ENCODE peak calls at places on chromosomes 2 and 18, in four cellular contexts. L is substantia nigra; C is activated CD8-positive, alpha-beta memory T cell treated with anti-CD3 and anti-CD28 coated beads, Interleukin-2, amount 50 U/mL, for 48 hours; H is iPS DF 19.7. Y is an unnamed sample.

GRCh38 chr2:55718165-55719008 is 24.7 kb upstream of the PNPT1 start:
- DNase-seq in H (no peak), C (peak; percentile 56), L (no peak), Y (no peak)

GRCh38 chr2:171383141-171383540 is 50.6 kb downstream of the METTL8 start:
- DNase-seq in L (no peak), H (no peak), C (no peak), Y (no peak)

GRCh38 chr2:96498023-96498431 is 7.1 kb downstream of the NEURL3 start:
- DNase-seq in L (no peak), H (no peak), C (no peak), Y (no peak)

GRCh38 chr2:239934571-239935171 is 90.5 kb downstream of the NDUFA10 start:
- DNase-seq in L (peak; percentile 42), C (peak; percentile 80), H (no peak), Y (peak; percentile 7)

GRCh38 chr2:73640537-73640936 is 1.7 kb downstream of the NAT8 start:
- DNase-seq in H (no peak), L (no peak), C (no peak), Y (no peak)

GRCh38 chr2:174004900-174005605 is 39.9 kb upstream of the SP3 start:
- DNase-seq in C (peak; percentile 59), L (no peak), H (no peak), Y (no peak)

GRCh38 chr18:26418225-26418624 is 130.1 kb downstream of the KCTD1 start:
- DNase-seq in C (no peak), L (no peak), H (no peak), Y (no peak)

GRCh38 chr2:220569380-220569779 is 942.0 kb downstream of the SLC4A3 start:
- DNase-seq in H (no peak), C (no peak), L (no peak), Y (peak; percentile 94)

GRCh38 chr2:206853880-206854279 is 85.4 kb upstream of the CPO start:
- DNase-seq in L (no peak), H (no peak), C (no peak), Y (no peak)

GRCh38 chr18:56637897-56638231 is 528 bp downstream of the TXNL1 start:
- DNase-seq in C (no peak), H (no peak), L (no peak), Y (no peak)

GRCh38 chr2:23387221-23387550 is 2.2 kb downstream of the KLHL29 start:
- DNase-seq in C (no peak), H (no peak), L (no peak), Y (no peak)

GRCh38 chr2:216235896-216236295 is 126.7 kb downstream of the XRCC5 start:
- DNase-seq in C (no peak), H (no peak), L (no peak), Y (no peak)

GRCh38 chr18:49697757-49698595 is 115.4 kb downstream of the ACAA2 start:
- DNase-seq in L (no peak), H (no peak), C (no peak), Y (no peak)

GRCh38 chr2:96495983-96496382 is 9.2 kb downstream of the NEURL3 start:
- DNase-seq in H (no peak), L (no peak), C (no peak), Y (no peak)

GRCh38 chr2:120594856-120595685 is 140.6 kb upstream of the GLI2 start:
- DNase-seq in H (no peak), C (no peak), L (no peak), Y (no peak)

GRCh38 chr2:59389240-59389639 is 1148.1 kb upstream of the FANCL start:
- DNase-seq in C (no peak), L (no peak), H (no peak), Y (peak; percentile 0)

GRCh38 chr18:35267161-35267651 is 22.8 kb downstream of the ZSCAN30 start:
- DNase-seq in H (no peak), C (peak; percentile 84), L (peak; percentile 54), Y (peak; percentile 70)

GRCh38 chr2:168137510-168138180 is 109.8 kb downstream of the STK39 start:
- DNase-seq in L (no peak), C (no peak), H (no peak), Y (peak; percentile 34)

GRCh38 chr2:240999873-241000541 is 1.6 kb downstream of the SNED1 start:
- DNase-seq in C (peak; percentile 47), H (no peak), L (no peak), Y (no peak)

GRCh38 chr2:153917570-153917969 is 45.8 kb downstream of the GALNT13 start:
- DNase-seq in L (no peak), H (no peak), C (no peak), Y (no peak)

GRCh38 chr2:55089716-55090115 is 39.5 kb upstream of the RTN4 start:
- DNase-seq in C (no peak), H (no peak), L (no peak), Y (no peak)

GRCh38 chr2:178157574-178157973 is 36.7 kb upstream of the OSBPL6 start:
- DNase-seq in L (no peak), H (no peak), C (no peak), Y (no peak)

GRCh38 chr18:55251186-55251995 is 292.1 kb upstream of the CCDC68 start:
- DNase-seq in L (no peak), C (no peak), H (peak; percentile 38), Y (peak; percentile 55)

GRCh38 chr2:166088634-166089033 is 39.2 kb downstream of the SCN1A start:
- DNase-seq in L (no peak), H (no peak), C (no peak), Y (no peak)

GRCh38 chr2:30965085-30965484 is 157.8 kb upstream of the CAPN13 start:
- DNase-seq in H (no peak), L (no peak), C (no peak), Y (no peak)

GRCh38 chr2:118974103-118974911 is 32.3 kb downstream of the MARCO start:
- DNase-seq in C (peak; percentile 22), L (no peak), H (no peak), Y (no peak)

GRCh38 chr2:42970151-42970550 is 177.8 kb upstream of the HAAO start:
- DNase-seq in L (no peak), C (no peak), H (no peak), Y (no peak)

GRCh38 chr2:235378944-235379343 is 114.9 kb upstream of the AGAP1 start:
- DNase-seq in H (no peak), C (no peak), L (no peak), Y (no peak)

GRCh38 chr2:98759338-98759737 is 28.4 kb upstream of the MGAT4A start:
- DNase-seq in H (no peak), C (no peak), L (no peak), Y (no peak)

GRCh38 chr2:12663306-12664037 is 53.3 kb upstream of the TRIB2 start:
- DNase-seq in C (no peak), L (no peak), H (no peak), Y (no peak)

GRCh38 chr2:234258562-234259141 is 208.2 kb downstream of the SPP2 start:
- DNase-seq in L (no peak), H (no peak), C (no peak), Y (no peak)

GRCh38 chr2:28348149-28348567 is 44.5 kb upstream of the FOSL2 start:
- DNase-seq in H (no peak), C (peak; percentile 79), L (no peak), Y (no peak)

GRCh38 chr2:235414422-235414821 is 79.4 kb upstream of the AGAP1 start:
- DNase-seq in L (no peak), H (no peak), C (no peak), Y (peak; percentile 95)

GRCh38 chr2:2890246-2890645 is 487.4 kb downstream of the EIPR1 start:
- DNase-seq in L (no peak), H (no peak), C (no peak), Y (no peak)

Y was measured in DMS153.